ENCODE peak calls at places on chromosome X, in seven cellular contexts. One of them, this sample, is unnamed.

GRCh38 chrX:136047001-136047642 is 61.9 kb downstream of the SLC9A6 start:
- DNase-seq in progenitor cell of endocrine pancreas: no peak
- DNase-seq in GM12864: no peak
- DNase-seq in OCI-LY7: no peak
- DNase-seq in Peyer's patch: no peak
- DNase-seq in WERI-Rb-1: no peak
- DNase-seq in stomach: no peak
- DNase-seq in this sample: no peak

GRCh38 chrX:15497865-15498264 is 2.7 kb upstream of the BMX start:
- DNase-seq in stomach: peak; percentile 47
- DNase-seq in GM12864: no peak
- DNase-seq in progenitor cell of endocrine pancreas: peak; percentile 51
- DNase-seq in Peyer's patch: no peak
- DNase-seq in OCI-LY7: peak; percentile 54
- DNase-seq in WERI-Rb-1: peak; percentile 57
- DNase-seq in this sample: peak; percentile 63

GRCh38 chrX:31316340-31316991 is 244.6 kb upstream of the FTHL17 start:
- DNase-seq in OCI-LY7: no peak
- DNase-seq in GM12864: no peak
- DNase-seq in stomach: no peak
- DNase-seq in progenitor cell of endocrine pancreas: no peak
- DNase-seq in WERI-Rb-1: no peak
- DNase-seq in Peyer's patch: no peak
- DNase-seq in this sample: no peak

GRCh38 chrX:154818916-154819770 is 13.9 kb upstream of the MPP1 start:
- DNase-seq in stomach: no peak
- DNase-seq in Peyer's patch: no peak
- DNase-seq in WERI-Rb-1: peak; percentile 30
- DNase-seq in progenitor cell of endocrine pancreas: no peak
- DNase-seq in GM12864: no peak
- DNase-seq in OCI-LY7: no peak
- DNase-seq in this sample: no peak

GRCh38 chrX:129679856-129680255 is 25.1 kb upstream of the APLN start:
- DNase-seq in OCI-LY7: no peak
- DNase-seq in WERI-Rb-1: peak; percentile 21
- DNase-seq in stomach: no peak
- DNase-seq in GM12864: no peak
- DNase-seq in progenitor cell of endocrine pancreas: no peak
- DNase-seq in Peyer's patch: no peak
- DNase-seq in this sample: no peak

GRCh38 chrX:3232262-3232950 is 114.0 kb downstream of the MXRA5 start:
- DNase-seq in GM12864: no peak
- DNase-seq in progenitor cell of endocrine pancreas: no peak
- DNase-seq in OCI-LY7: no peak
- DNase-seq in Peyer's patch: no peak
- DNase-seq in WERI-Rb-1: no peak
- DNase-seq in stomach: no peak
- DNase-seq in this sample: no peak

GRCh38 chrX:37883196-37883595 is 35.8 kb upstream of the DYNLT3 start:
- DNase-seq in WERI-Rb-1: no peak
- DNase-seq in OCI-LY7: no peak
- DNase-seq in progenitor cell of endocrine pancreas: no peak
- DNase-seq in Peyer's patch: no peak
- DNase-seq in stomach: no peak
- DNase-seq in GM12864: no peak
- DNase-seq in this sample: no peak

GRCh38 chrX:56975611-56976010 is 19.7 kb downstream of the SPIN3 start:
- DNase-seq in GM12864: no peak
- DNase-seq in OCI-LY7: peak; percentile 1
- DNase-seq in WERI-Rb-1: no peak
- DNase-seq in stomach: no peak
- DNase-seq in Peyer's patch: no peak
- DNase-seq in progenitor cell of endocrine pancreas: no peak
- DNase-seq in this sample: no peak

GRCh38 chrX:153956044-153956907 is 11.8 kb upstream of the RENBP start:
- DNase-seq in OCI-LY7: no peak
- DNase-seq in stomach: no peak
- DNase-seq in WERI-Rb-1: no peak
- DNase-seq in GM12864: no peak
- DNase-seq in progenitor cell of endocrine pancreas: no peak
- DNase-seq in Peyer's patch: no peak
- DNase-seq in this sample: no peak

GRCh38 chrX:71974916-71975315 is 64.3 kb downstream of the NHSL2 start:
- DNase-seq in WERI-Rb-1: no peak
- DNase-seq in GM12864: no peak
- DNase-seq in stomach: no peak
- DNase-seq in OCI-LY7: no peak
- DNase-seq in Peyer's patch: no peak
- DNase-seq in progenitor cell of endocrine pancreas: no peak
- DNase-seq in this sample: no peak

GRCh38 chrX:103913356-103914020 is 48.9 kb upstream of the TMSB15B start:
- DNase-seq in Peyer's patch: no peak
- DNase-seq in GM12864: no peak
- DNase-seq in WERI-Rb-1: no peak
- DNase-seq in OCI-LY7: no peak
- DNase-seq in stomach: no peak
- DNase-seq in progenitor cell of endocrine pancreas: no peak
- DNase-seq in this sample: no peak

GRCh38 chrX:151899622-151900021 is 13.1 kb upstream of the MAGEA4 start:
- DNase-seq in progenitor cell of endocrine pancreas: no peak
- DNase-seq in Peyer's patch: no peak
- DNase-seq in stomach: no peak
- DNase-seq in GM12864: no peak
- DNase-seq in OCI-LY7: no peak
- DNase-seq in WERI-Rb-1: no peak
- DNase-seq in this sample: no peak

GRCh38 chrX:109952985-109953905 is 49.7 kb upstream of the TMEM164 start:
- DNase-seq in GM12864: no peak
- DNase-seq in stomach: no peak
- DNase-seq in WERI-Rb-1: no peak
- DNase-seq in Peyer's patch: no peak
- DNase-seq in progenitor cell of endocrine pancreas: no peak
- DNase-seq in OCI-LY7: no peak
- DNase-seq in this sample: peak; percentile 3

DNA sequence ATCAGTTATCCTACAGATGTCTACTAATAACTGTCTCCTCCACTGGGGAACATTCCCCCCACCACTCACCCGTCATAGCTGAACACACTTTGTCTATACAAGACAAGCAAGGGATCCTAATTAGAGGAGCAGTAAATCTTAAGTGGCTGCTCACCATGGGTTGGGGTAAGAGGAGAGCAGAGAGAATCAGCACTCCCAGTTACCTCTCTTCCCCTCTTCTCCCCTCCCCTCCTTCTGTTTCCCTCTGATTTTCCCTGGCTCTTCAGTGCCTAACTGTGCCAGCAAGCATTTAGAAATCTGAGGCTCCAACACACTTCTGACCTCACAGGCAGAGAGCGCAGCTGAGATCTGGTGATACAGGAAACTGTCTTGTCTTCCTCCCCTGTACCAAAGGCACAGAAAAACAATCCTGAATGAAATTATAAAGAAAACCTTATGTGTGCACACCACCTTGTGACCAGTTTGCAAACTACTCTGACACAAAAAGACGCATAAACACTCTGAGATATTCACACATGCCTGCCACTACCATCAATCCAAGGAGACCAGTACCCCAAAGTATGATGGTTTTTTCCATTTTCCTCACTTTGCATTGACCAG is 82.5 kb upstream of the SMIM10 start:
- DNase-seq in GM12864: no peak
- DNase-seq in WERI-Rb-1: no peak
- DNase-seq in stomach: no peak
- DNase-seq in progenitor cell of endocrine pancreas: no peak
- DNase-seq in OCI-LY7: peak; percentile 29
- DNase-seq in Peyer's patch: no peak
- DNase-seq in this sample: peak; percentile 33
- TF ChIP-seq CTCF in GM12864: no peak
- TF ChIP-seq CTCF in WERI-Rb-1: no peak
- TF ChIP-seq CTCF in stomach: no peak
- TF ChIP-seq CTCF in progenitor cell of endocrine pancreas: no peak
- TF ChIP-seq CTCF in OCI-LY7: peak; percentile 43
- TF ChIP-seq CTCF in Peyer's patch: no peak
- TF ChIP-seq CTCF in this sample: no peak

DNA sequence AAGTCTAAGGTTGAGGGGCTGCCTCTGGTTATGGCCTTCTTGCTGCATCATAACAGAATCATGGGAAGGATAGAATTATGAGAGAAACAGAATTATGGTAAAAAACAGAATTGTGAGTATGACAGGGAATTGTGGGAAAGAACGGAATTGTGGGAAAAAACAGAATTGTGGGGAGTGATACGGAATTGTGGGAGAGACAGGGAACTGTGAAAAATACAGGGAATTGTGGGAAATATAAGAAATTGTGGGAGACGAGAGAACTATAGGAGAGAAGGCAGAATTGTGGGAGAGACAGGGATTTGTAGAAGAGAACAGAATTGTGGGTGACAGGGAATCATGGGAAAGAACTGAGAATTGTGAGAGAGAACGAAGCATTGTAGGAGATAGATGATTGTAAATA is 159.1 kb downstream of the FRMPD4 start:
- DNase-seq in Peyer's patch: no peak
- DNase-seq in GM12864: no peak
- DNase-seq in WERI-Rb-1: no peak
- DNase-seq in progenitor cell of endocrine pancreas: no peak
- DNase-seq in stomach: no peak
- DNase-seq in OCI-LY7: no peak
- DNase-seq in this sample: no peak
- TF ChIP-seq CTCF in Peyer's patch: no peak
- TF ChIP-seq CTCF in GM12864: no peak
- TF ChIP-seq CTCF in WERI-Rb-1: no peak
- TF ChIP-seq CTCF in progenitor cell of endocrine pancreas: no peak
- TF ChIP-seq CTCF in stomach: no peak
- TF ChIP-seq CTCF in OCI-LY7: no peak
- TF ChIP-seq CTCF in this sample: no peak

GRCh38 chrX:10929747-10930146 is 181.4 kb upstream of the HCCS start:
- DNase-seq in OCI-LY7: no peak
- DNase-seq in Peyer's patch: no peak
- DNase-seq in stomach: no peak
- DNase-seq in progenitor cell of endocrine pancreas: no peak
- DNase-seq in WERI-Rb-1: no peak
- DNase-seq in GM12864: no peak
- DNase-seq in this sample: no peak
- TF ChIP-seq CTCF in OCI-LY7: no peak
- TF ChIP-seq CTCF in Peyer's patch: no peak
- TF ChIP-seq CTCF in stomach: no peak
- TF ChIP-seq CTCF in progenitor cell of endocrine pancreas: no peak
- TF ChIP-seq CTCF in WERI-Rb-1: no peak
- TF ChIP-seq CTCF in GM12864: no peak
- TF ChIP-seq CTCF in this sample: no peak

GRCh38 chrX:100611951-100612350 is 24.7 kb downstream of the TSPAN6 start:
- DNase-seq in progenitor cell of endocrine pancreas: no peak
- DNase-seq in GM12864: no peak
- DNase-seq in Peyer's patch: no peak
- DNase-seq in WERI-Rb-1: no peak
- DNase-seq in stomach: no peak
- DNase-seq in OCI-LY7: no peak
- DNase-seq in this sample: no peak

GRCh38 chrX:100609591-100609990 is 24.9 kb downstream of the TNMD start:
- DNase-seq in GM12864: no peak
- DNase-seq in WERI-Rb-1: no peak
- DNase-seq in stomach: no peak
- DNase-seq in Peyer's patch: no peak
- DNase-seq in progenitor cell of endocrine pancreas: no peak
- DNase-seq in OCI-LY7: no peak
- DNase-seq in this sample: no peak

DNA sequence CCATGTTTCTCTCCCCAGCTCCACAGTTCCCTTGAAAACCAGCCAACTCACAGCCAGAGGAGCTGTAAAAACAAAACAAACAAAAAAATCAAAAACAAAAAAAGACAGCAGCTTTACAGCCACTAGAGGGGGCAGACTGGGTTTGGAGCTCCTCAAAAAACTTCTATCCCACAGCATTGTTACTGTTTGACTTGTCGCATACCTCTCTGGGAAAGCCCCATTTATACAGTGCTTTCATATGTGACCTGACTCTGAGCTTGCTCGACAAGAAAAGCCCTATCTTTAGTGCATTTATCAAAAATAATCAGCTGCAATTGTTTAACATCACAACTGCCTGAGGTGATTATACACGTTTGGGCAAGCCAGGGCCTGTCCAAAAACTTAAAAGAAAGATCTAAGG is 21.6 kb downstream of the TSPAN6 start:
- DNase-seq in WERI-Rb-1: no peak
- DNase-seq in Peyer's patch: no peak
- DNase-seq in progenitor cell of endocrine pancreas: no peak
- DNase-seq in OCI-LY7: no peak
- DNase-seq in GM12864: no peak
- DNase-seq in stomach: no peak
- DNase-seq in this sample: peak; percentile 37
- TF ChIP-seq CTCF in WERI-Rb-1: peak; percentile 38
- TF ChIP-seq CTCF in Peyer's patch: peak; percentile 24
- TF ChIP-seq CTCF in progenitor cell of endocrine pancreas: peak; percentile 62
- TF ChIP-seq CTCF in OCI-LY7: peak; percentile 56
- TF ChIP-seq CTCF in GM12864: peak; percentile 58
- TF ChIP-seq CTCF in stomach: no peak
- TF ChIP-seq CTCF in this sample: peak; percentile 27

GRCh38 chrX:16923157-16923556 is 23.3 kb upstream of the REPS2 start:
- DNase-seq in Peyer's patch: no peak
- DNase-seq in progenitor cell of endocrine pancreas: no peak
- DNase-seq in OCI-LY7: no peak
- DNase-seq in GM12864: no peak
- DNase-seq in stomach: no peak
- DNase-seq in WERI-Rb-1: no peak
- DNase-seq in this sample: no peak
- TF ChIP-seq CTCF in Peyer's patch: no peak
- TF ChIP-seq CTCF in progenitor cell of endocrine pancreas: no peak
- TF ChIP-seq CTCF in OCI-LY7: no peak
- TF ChIP-seq CTCF in GM12864: no peak
- TF ChIP-seq CTCF in stomach: no peak
- TF ChIP-seq CTCF in WERI-Rb-1: no peak
- TF ChIP-seq CTCF in this sample: no peak

DNA sequence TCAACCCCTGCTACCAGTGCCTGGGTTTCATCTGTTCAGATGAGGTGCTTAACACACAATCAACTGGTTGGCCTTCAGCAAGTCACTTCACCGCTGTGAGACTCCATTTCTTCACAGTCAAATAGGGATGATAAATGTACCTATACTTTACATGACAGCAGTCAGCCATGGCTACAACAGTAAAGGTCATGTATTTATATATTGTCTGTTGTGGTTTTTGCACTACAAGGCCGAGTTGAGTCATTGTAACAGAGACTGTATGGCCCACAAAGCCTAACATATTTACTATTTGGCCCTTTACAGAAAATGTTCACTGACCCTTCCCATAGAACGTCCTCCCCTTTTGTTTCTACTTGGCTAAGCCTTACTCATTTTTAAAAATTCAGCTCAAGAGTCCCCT is 404.6 kb upstream of the F9 start:
- DNase-seq in GM12864: no peak
- DNase-seq in WERI-Rb-1: no peak
- DNase-seq in OCI-LY7: no peak
- DNase-seq in Peyer's patch: no peak
- DNase-seq in progenitor cell of endocrine pancreas: no peak
- DNase-seq in stomach: no peak
- DNase-seq in this sample: no peak
- TF ChIP-seq CTCF in GM12864: no peak
- TF ChIP-seq CTCF in WERI-Rb-1: no peak
- TF ChIP-seq CTCF in OCI-LY7: no peak
- TF ChIP-seq CTCF in Peyer's patch: no peak
- TF ChIP-seq CTCF in progenitor cell of endocrine pancreas: no peak
- TF ChIP-seq CTCF in stomach: no peak
- TF ChIP-seq CTCF in this sample: no peak

This sample was measured in GM13976.